ENCODE peak calls at places on chromosomes 4 and X, in four cellular contexts. One of them, this sample, is unnamed.

GRCh38 chr4:53905935-53906377 is 158.4 kb downstream of the CHIC2 start:
- DNase-seq in omental fat pad: no peak
- DNase-seq in ovary: peak
- DNase-seq in OCI-LY7: peak
- DNase-seq in this sample: no peak

GRCh38 chrX:134622056-134622812 is 36.0 kb downstream of the PLAC1 start:
- DNase-seq in omental fat pad: no peak
- DNase-seq in ovary: no peak
- DNase-seq in OCI-LY7: no peak
- DNase-seq in this sample: no peak

GRCh38 chr4:173609158-173609557 is 79.1 kb upstream of the HAND2 start:
- DNase-seq in omental fat pad: no peak
- DNase-seq in ovary: no peak
- DNase-seq in OCI-LY7: no peak
- DNase-seq in this sample: no peak

GRCh38 chr4:169098969-169099685 is 89.1 kb upstream of the CBR4 start:
- DNase-seq in omental fat pad: no peak
- DNase-seq in ovary: no peak
- DNase-seq in OCI-LY7: no peak
- DNase-seq in this sample: no peak

GRCh38 chrX:46665232-46666162 is 91.9 kb downstream of the CHST7 start:
- DNase-seq in omental fat pad: no peak
- DNase-seq in ovary: no peak
- DNase-seq in OCI-LY7: no peak
- DNase-seq in this sample: no peak

GRCh38 chrX:153820601-153821000 is 9.7 kb downstream of the PDZD4 start:
- DNase-seq in omental fat pad: no peak
- DNase-seq in ovary: no peak
- DNase-seq in OCI-LY7: no peak
- DNase-seq in this sample: no peak

GRCh38 chrX:45801554-45801953 is 600.9 kb upstream of the DIPK2B start:
- DNase-seq in omental fat pad: no peak
- DNase-seq in ovary: no peak
- DNase-seq in OCI-LY7: peak
- DNase-seq in this sample: no peak

GRCh38 chr4:98664959-98665358 is 6.5 kb upstream of the TSPAN5 start:
- DNase-seq in omental fat pad: no peak
- DNase-seq in ovary: no peak
- DNase-seq in OCI-LY7: peak
- DNase-seq in this sample: no peak

GRCh38 chr4:25223770-25224375 is 10.0 kb upstream of the PI4K2B start:
- DNase-seq in omental fat pad: no peak
- DNase-seq in ovary: no peak
- DNase-seq in OCI-LY7: peak
- DNase-seq in this sample: no peak

GRCh38 chr4:24174622-24175021 is 284.8 kb upstream of the PPARGC1A start:
- DNase-seq in omental fat pad: no peak
- DNase-seq in ovary: no peak
- DNase-seq in OCI-LY7: no peak
- DNase-seq in this sample: no peak

GRCh38 chrX:24301060-24301459 is 12.8 kb downstream of the SUPT20HL2 start:
- DNase-seq in omental fat pad: no peak
- DNase-seq in ovary: no peak
- DNase-seq in OCI-LY7: no peak
- DNase-seq in this sample: no peak

GRCh38 chr4:108492816-108493595 is 127.4 kb upstream of the RPL34 start:
- DNase-seq in omental fat pad: no peak
- DNase-seq in ovary: no peak
- DNase-seq in OCI-LY7: peak
- DNase-seq in this sample: no peak

GRCh38 chr4:136927172-136927571 is 605.1 kb downstream of the PCDH18 start:
- DNase-seq in omental fat pad: no peak
- DNase-seq in ovary: no peak
- DNase-seq in OCI-LY7: no peak
- DNase-seq in this sample: no peak

GRCh38 chr4:77007358-77008230 is 58.0 kb downstream of the SEPTIN11 start:
- DNase-seq in omental fat pad: no peak
- DNase-seq in ovary: no peak
- DNase-seq in OCI-LY7: no peak
- DNase-seq in this sample: no peak

DNA sequence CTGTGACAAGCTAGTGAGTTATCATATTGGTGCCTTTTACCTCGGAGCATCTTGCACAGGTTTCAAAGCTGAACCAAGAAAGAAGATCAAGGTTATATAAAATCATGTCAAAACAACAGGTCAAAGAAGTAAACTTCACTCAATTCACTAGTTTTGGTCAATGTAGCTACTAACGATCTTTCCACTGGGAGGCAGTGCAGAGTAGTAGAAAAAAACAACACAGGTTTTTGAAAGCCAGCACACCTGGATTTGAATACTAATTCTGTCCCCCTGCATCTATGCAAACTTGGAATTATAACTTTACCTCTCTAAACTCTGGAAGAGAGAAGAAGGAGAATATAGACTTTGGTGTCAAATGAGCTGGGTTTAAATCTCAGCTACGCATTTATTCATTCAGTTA is 266.1 kb downstream of the GRIA3 start:
- DNase-seq in omental fat pad: no peak
- DNase-seq in ovary: no peak
- DNase-seq in OCI-LY7: peak
- DNase-seq in this sample: no peak
- TF ChIP-seq CTCF in omental fat pad: no peak
- TF ChIP-seq CTCF in ovary: no peak
- TF ChIP-seq CTCF in OCI-LY7: peak
- TF ChIP-seq CTCF in this sample: no peak

GRCh38 chrX:4263005-4263404 is 549.6 kb upstream of the PRKX start:
- DNase-seq in omental fat pad: no peak
- DNase-seq in ovary: no peak
- DNase-seq in OCI-LY7: no peak
- DNase-seq in this sample: no peak
- TF ChIP-seq CTCF in omental fat pad: no peak
- TF ChIP-seq CTCF in ovary: no peak
- TF ChIP-seq CTCF in OCI-LY7: peak
- TF ChIP-seq CTCF in this sample: no peak

GRCh38 chr4:155759372-155760252 is 791 bp downstream of the GUCY1B1 start:
- DNase-seq in omental fat pad: peak
- DNase-seq in ovary: peak
- DNase-seq in OCI-LY7: no peak
- DNase-seq in this sample: peak
- TF ChIP-seq CTCF in omental fat pad: no peak
- TF ChIP-seq CTCF in ovary: no peak
- TF ChIP-seq CTCF in OCI-LY7: no peak
- TF ChIP-seq CTCF in this sample: no peak

GRCh38 chr4:95059630-95060029 is 301.9 kb downstream of the BMPR1B start:
- DNase-seq in omental fat pad: no peak
- DNase-seq in ovary: no peak
- DNase-seq in OCI-LY7: no peak
- DNase-seq in this sample: no peak
- TF ChIP-seq CTCF in omental fat pad: no peak
- TF ChIP-seq CTCF in ovary: no peak
- TF ChIP-seq CTCF in OCI-LY7: no peak
- TF ChIP-seq CTCF in this sample: no peak